ENCODE peak calls at places on chromosomes 1 and 21, in four cellular contexts. I, C, O and E are unnamed samples.

GRCh38 chr1:81670286-81670685 is 130.4 kb upstream of the ADGRL2 start:
- DNase-seq in O (no peak), C (no peak), I (no peak), E (no peak)

GRCh38 chr1:46039571-46040052 is 92.8 kb downstream of the PIK3R3 start:
- DNase-seq in O (no peak), I (no peak), C (no peak), E (no peak)

GRCh38 chr1:202205523-202206190 is 12.1 kb downstream of the LGR6 start:
- DNase-seq in C (no peak), I (no peak), O (no peak), E (no peak)

GRCh38 chr1:207965602-207966387 is 54.9 kb upstream of the CD34 start:
- DNase-seq in O (no peak), I (peak), C (no peak), E (no peak)

GRCh38 chr1:228245111-228245510 is 37.3 kb downstream of the OBSCN start:
- DNase-seq in O (no peak), C (no peak), I (no peak), E (no peak)

GRCh38 chr1:168119750-168120149 is 17.0 kb downstream of the GPR161 start:
- DNase-seq in O (no peak), I (no peak), C (no peak), E (no peak)

GRCh38 chr1:152198982-152199381 is 25.0 kb downstream of the HRNR start:
- DNase-seq in C (no peak), I (no peak), O (no peak), E (no peak)

GRCh38 chr1:41358152-41358937 is 2.9 kb upstream of the FOXO6 start:
- DNase-seq in C (no peak), I (no peak), O (no peak), E (no peak)

GRCh38 chr1:87252406-87252805 is 76.3 kb upstream of the LMO4 start:
- DNase-seq in I (no peak), C (no peak), O (no peak), E (no peak)

GRCh38 chr1:109240158-109241152 is 8.9 kb upstream of the CELSR2 start:
- DNase-seq in O (peak), C (no peak), I (no peak), E (no peak)

GRCh38 chr1:1428174-1428573 is 7.1 kb upstream of the ANKRD65 start:
- DNase-seq in O (no peak), I (no peak), C (peak), E (no peak)

GRCh38 chr1:181189691-181190361 is 101.3 kb downstream of the IER5 start:
- DNase-seq in I (peak), O (peak), C (peak), E (no peak)

GRCh38 chr1:23924601-23925000 is 11.4 kb upstream of the CNR2 start:
- DNase-seq in I (no peak), C (no peak), O (no peak), E (no peak)

GRCh38 chr1:202592141-202592540 is 118.1 kb downstream of the SYT2 start:
- DNase-seq in I (no peak), C (no peak), O (no peak), E (no peak)

GRCh38 chr1:13554798-13555197 is 28.8 kb upstream of the PDPN start:
- DNase-seq in O (no peak), C (no peak), I (no peak), E (no peak)

GRCh38 chr1:173853074-173853473 is 14.7 kb downstream of the GAS5 start:
- DNase-seq in O (no peak), I (no peak), C (no peak), E (no peak)

GRCh38 chr1:109687641-109688499 is at the start of gene GSTM1:
- DNase-seq in C (no peak), I (no peak), O (no peak), E (peak)

GRCh38 chr1:44543064-44543815 is 131.0 kb downstream of the TMEM53 start:
- DNase-seq in I (no peak), O (peak), C (no peak), E (no peak)

GRCh38 chr1:232891656-232892317 is 58.6 kb upstream of the NTPCR start:
- DNase-seq in I (no peak), O (no peak), C (no peak), E (no peak)

GRCh38 chr1:203148127-203148526 is 20.6 kb downstream of the ADORA1 start:
- DNase-seq in C (no peak), O (peak), I (peak), E (no peak)

GRCh38 chr21:46604975-46605758 is at the start of gene S100B:
- DNase-seq in O (peak), I (no peak), C (no peak), E (no peak)

GRCh38 chr1:43979528-43980254 is 681 bp downstream of the B4GALT2 start:
- DNase-seq in O (peak), C (no peak), I (peak), E (no peak)

GRCh38 chr1:20847619-20848080 is 60.5 kb upstream of the HP1BP3 start:
- DNase-seq in I (no peak), C (no peak), O (no peak), E (no peak)

GRCh38 chr1:223413216-223413615 is 20.0 kb downstream of the CCDC185 start:
- DNase-seq in C (no peak), O (no peak), I (no peak), E (no peak)

GRCh38 chr1:48947761-48948537 is 171.3 kb upstream of the BEND5 start:
- DNase-seq in C (no peak), O (no peak), I (no peak), E (no peak)

GRCh38 chr1:63713627-63714481 is 60.0 kb upstream of the ROR1 start:
- DNase-seq in I (no peak), C (no peak), O (no peak), E (no peak)

DNA sequence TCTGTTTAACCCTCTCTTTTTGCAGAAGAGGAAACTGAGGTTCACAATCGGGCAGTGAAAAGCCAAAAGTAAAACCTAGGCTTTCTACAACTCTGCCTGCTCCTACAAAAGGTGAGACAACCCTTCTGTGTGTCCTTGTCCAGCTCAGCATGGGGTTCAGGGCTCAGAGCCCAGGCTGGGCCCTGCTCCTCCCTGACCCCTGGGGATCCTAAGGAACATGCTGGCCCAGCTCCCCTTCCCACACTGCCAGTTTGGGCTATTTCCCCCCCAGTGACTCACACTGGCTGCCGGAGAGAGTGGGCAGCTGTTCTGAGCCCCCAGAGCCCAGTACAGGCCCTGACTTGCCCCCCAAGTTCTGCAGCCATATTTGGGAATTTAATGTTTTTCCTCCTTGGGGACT is 8.9 kb downstream of the FAM229A start:
- DNase-seq in I (no peak), C (no peak), O (no peak), E (no peak)
- TF ChIP-seq TARDBP in I (no peak), C (no peak), O (no peak), E (no peak)

GRCh38 chr1:234844479-234845031 is 234.6 kb upstream of the IRF2BP2 start:
- DNase-seq in I (no peak), C (no peak), O (no peak), E (no peak)

GRCh38 chr1:234842726-234843641 is 233.0 kb upstream of the IRF2BP2 start:
- DNase-seq in I (no peak), O (peak), C (no peak), E (peak)

GRCh38 chr1:234841710-234842231 is 231.8 kb upstream of the IRF2BP2 start:
- DNase-seq in I (no peak), C (no peak), O (no peak), E (no peak)

GRCh38 chr1:234845836-234846235 is 235.9 kb upstream of the IRF2BP2 start:
- DNase-seq in C (no peak), O (no peak), I (no peak), E (no peak)

GRCh38 chr1:234845097-234845660 is 235.2 kb upstream of the IRF2BP2 start:
- DNase-seq in C (no peak), O (no peak), I (no peak), E (peak)
- TF ChIP-seq TARDBP in C (no peak), O (no peak), I (no peak), E (no peak)

GRCh38 chr1:28508435-28508754 is 2.6 kb downstream of the RCC1 start:
- DNase-seq in O (no peak), I (no peak), C (no peak), E (no peak)
- TF ChIP-seq TARDBP in O (no peak), I (no peak), C (no peak), E (no peak)

GRCh38 chr1:28323720-28324119 is 5.1 kb upstream of the MED18 start:
- DNase-seq in O (no peak), I (no peak), C (no peak), E (no peak)

GRCh38 chr1:28326505-28326904 is 2.3 kb upstream of the MED18 start:
- DNase-seq in I (no peak), O (no peak), C (no peak), E (no peak)

GRCh38 chr1:28328228-28328648 is 602 bp upstream of the MED18 start:
- DNase-seq in I (no peak), O (no peak), C (no peak), E (no peak)

GRCh38 chr1:28326980-28327379 is 1.9 kb upstream of the MED18 start:
- DNase-seq in O (no peak), I (no peak), C (no peak), E (no peak)

GRCh38 chr1:28329395-28330153 is 734 bp downstream of the MED18 start:
- DNase-seq in O (no peak), C (no peak), I (peak), E (no peak)
- TF ChIP-seq TARDBP in O (no peak), C (no peak), I (no peak), E (no peak)

DNA sequence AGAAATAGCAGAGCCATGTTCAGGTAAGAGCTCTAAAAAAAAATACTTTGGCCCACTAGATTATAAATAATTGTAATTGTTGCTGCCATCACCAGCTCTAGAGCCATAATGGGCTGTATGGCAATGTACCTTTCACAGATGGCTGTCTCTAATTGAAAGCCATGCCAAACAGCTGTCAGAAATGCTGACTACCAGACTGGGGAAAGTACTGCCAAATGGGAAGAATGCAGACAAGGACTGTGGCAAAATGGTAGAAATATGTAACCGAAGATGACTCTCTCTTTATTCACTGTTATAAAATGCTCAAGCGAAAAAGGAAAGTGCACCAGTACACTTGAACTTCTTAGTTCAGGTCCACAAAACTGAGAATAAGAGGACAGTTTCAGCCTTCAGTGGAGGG is 46.3 kb upstream of the LPGAT1 start:
- DNase-seq in O (no peak), C (no peak), I (no peak), E (no peak)
- TF ChIP-seq TARDBP in O (no peak), C (no peak), I (no peak), E (no peak)

GRCh38 chr1:248805905-248806304 is 19.8 kb downstream of the SH3BP5L start:
- DNase-seq in I (no peak), C (no peak), O (no peak), E (no peak)

GRCh38 chr1:248804771-248805681 is 20.7 kb downstream of the SH3BP5L start:
- DNase-seq in C (no peak), O (no peak), I (no peak), E (peak)

GRCh38 chr1:248808876-248809275 is 16.8 kb downstream of the SH3BP5L start:
- DNase-seq in I (no peak), C (no peak), O (no peak), E (no peak)

GRCh38 chr1:248810000-248810726 is 15.6 kb downstream of the SH3BP5L start:
- DNase-seq in I (no peak), C (no peak), O (no peak), E (no peak)

DNA sequence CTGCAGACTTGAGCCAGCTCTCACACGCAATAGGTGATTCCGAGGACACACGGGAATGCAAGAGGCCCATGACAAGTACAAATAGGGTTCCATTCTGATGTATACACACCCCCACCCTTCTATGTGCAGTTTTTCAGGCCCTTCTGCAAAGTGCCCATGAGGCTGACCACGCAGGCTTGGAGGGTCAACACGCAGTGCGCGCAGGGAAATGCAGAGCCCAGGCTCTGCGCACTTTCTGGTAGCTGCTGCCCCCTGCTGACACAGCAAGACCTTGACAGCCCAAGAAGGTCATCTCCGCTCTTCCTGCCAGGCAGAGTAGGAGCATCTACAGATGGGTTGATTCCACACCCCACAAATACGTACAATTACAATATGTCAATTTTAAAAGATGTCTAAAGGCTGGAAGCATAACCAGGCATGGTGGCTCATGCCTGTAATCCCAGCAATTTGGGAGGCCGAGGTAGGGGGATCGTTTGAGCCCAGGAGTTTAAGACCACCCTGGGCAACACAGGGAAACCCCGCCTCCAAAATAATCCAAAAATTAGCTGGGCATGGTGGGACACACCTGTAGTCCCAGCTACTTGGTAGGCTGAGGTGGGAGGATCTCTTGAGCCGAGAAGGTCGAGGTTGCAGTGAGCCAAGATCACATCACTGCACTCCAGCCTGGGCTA is 18.5 kb downstream of the SH3BP5L start:
- DNase-seq in C (peak), I (peak), O (peak), E (no peak)
- TF ChIP-seq TARDBP in C (no peak), I (no peak), O (no peak), E (peak)

GRCh38 chr1:11516961-11517635 is 38.1 kb downstream of the DISP3 start:
- DNase-seq in C (no peak), O (no peak), I (no peak), E (no peak)

GRCh38 chr1:11518791-11519628 is 40.1 kb downstream of the DISP3 start:
- DNase-seq in O (no peak), I (no peak), C (no peak), E (no peak)

GRCh38 chr1:11518016-11518670 is 39.2 kb downstream of the DISP3 start:
- DNase-seq in I (no peak), O (no peak), C (no peak), E (no peak)

GRCh38 chr1:11515403-11516300 is 36.7 kb downstream of the DISP3 start:
- DNase-seq in C (no peak), I (no peak), O (no peak), E (no peak)

GRCh38 chr1:11514366-11514765 is 35.4 kb downstream of the DISP3 start:
- DNase-seq in C (no peak), I (no peak), O (no peak), E (no peak)
- TF ChIP-seq TARDBP in C (no peak), I (no peak), O (no peak), E (no peak)

GRCh38 chr1:204821476-204821875 is 49.2 kb upstream of the NFASC start:
- DNase-seq in I (no peak), C (no peak), O (no peak), E (no peak)
- TF ChIP-seq TARDBP in I (no peak), C (no peak), O (no peak), E (no peak)

GRCh38 chr1:156910309-156910782 is 10.1 kb upstream of the LRRC71 start:
- DNase-seq in C (peak), O (peak), I (peak), E (no peak)
- TF ChIP-seq TARDBP in C (no peak), O (no peak), I (no peak), E (no peak)

GRCh38 chr1:55245781-55246180 is 30.6 kb upstream of the USP24 start:
- DNase-seq in C (no peak), I (no peak), O (no peak), E (no peak)
- TF ChIP-seq TARDBP in C (no peak), I (no peak), O (no peak), E (no peak)